ENCODE peak calls at places on chromosomes 2 and 18, in five cellular contexts. One of them, this sample, is unnamed.

GRCh38 chr2:8514748-8515389 is 167.0 kb upstream of the ID2 start:
- DNase-seq in cardiac muscle cell: no peak
- DNase-seq in hepatocyte: no peak
- DNase-seq in endodermal cell: no peak
- DNase-seq in uterus: no peak
- DNase-seq in this sample: no peak

GRCh38 chr2:136008205-136008865 is 22.9 kb upstream of the DARS1 start:
- DNase-seq in uterus: peak; percentile 16
- DNase-seq in cardiac muscle cell: no peak
- DNase-seq in hepatocyte: no peak
- DNase-seq in endodermal cell: no peak
- DNase-seq in this sample: no peak

GRCh38 chr2:230312638-230313037 is 14.4 kb upstream of the SP140L start:
- DNase-seq in endodermal cell: no peak
- DNase-seq in cardiac muscle cell: no peak
- DNase-seq in hepatocyte: no peak
- DNase-seq in uterus: no peak
- DNase-seq in this sample: no peak

GRCh38 chr2:68086166-68086565 is 23.4 kb upstream of the C1D start:
- DNase-seq in hepatocyte: no peak
- DNase-seq in cardiac muscle cell: no peak
- DNase-seq in uterus: no peak
- DNase-seq in endodermal cell: no peak
- DNase-seq in this sample: no peak

GRCh38 chr2:222782201-222782600 is 78.6 kb upstream of the ACSL3 start:
- DNase-seq in cardiac muscle cell: no peak
- DNase-seq in hepatocyte: no peak
- DNase-seq in endodermal cell: no peak
- DNase-seq in uterus: no peak
- DNase-seq in this sample: no peak

GRCh38 chr2:54999182-54999581 is 51.1 kb downstream of the RTN4 start:
- DNase-seq in cardiac muscle cell: peak; percentile 74
- DNase-seq in uterus: no peak
- DNase-seq in endodermal cell: no peak
- DNase-seq in hepatocyte: no peak
- DNase-seq in this sample: no peak

GRCh38 chr2:234963785-234964615 is 12.2 kb downstream of the SH3BP4 start:
- DNase-seq in hepatocyte: no peak
- DNase-seq in endodermal cell: peak; percentile 46
- DNase-seq in cardiac muscle cell: no peak
- DNase-seq in uterus: peak; percentile 73
- DNase-seq in this sample: no peak

GRCh38 chr2:104406273-104406726 is 447.6 kb upstream of the POU3F3 start:
- DNase-seq in endodermal cell: no peak
- DNase-seq in cardiac muscle cell: peak; percentile 30
- DNase-seq in hepatocyte: peak; percentile 44
- DNase-seq in uterus: no peak
- DNase-seq in this sample: no peak

GRCh38 chr2:136441979-136442378 is 323.4 kb upstream of the THSD7B start:
- DNase-seq in cardiac muscle cell: no peak
- DNase-seq in uterus: no peak
- DNase-seq in hepatocyte: no peak
- DNase-seq in endodermal cell: no peak
- DNase-seq in this sample: no peak

DNA sequence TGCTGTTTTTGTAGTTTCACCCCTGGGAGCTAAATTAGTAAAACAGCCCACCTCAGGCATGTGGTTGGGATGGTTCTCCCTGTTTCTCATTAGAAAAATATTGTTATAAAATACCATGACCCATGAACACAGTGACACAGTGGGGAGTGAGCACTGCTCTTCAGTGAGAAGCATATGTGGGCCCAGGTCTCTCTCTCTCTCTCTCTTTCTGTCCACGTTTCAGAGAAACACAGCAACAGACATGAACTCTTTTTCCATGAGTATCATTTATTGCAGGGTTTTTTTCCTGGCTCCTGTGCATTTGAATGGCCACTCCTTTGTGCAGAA is 41.3 kb downstream of the CYRIA start:
- DNase-seq in uterus: no peak
- DNase-seq in cardiac muscle cell: no peak
- DNase-seq in hepatocyte: no peak
- DNase-seq in endodermal cell: no peak
- DNase-seq in this sample: no peak
- H3K4me1 ChIP-seq in uterus: no peaks in the 10 kb centered on the region
- H3K4me1 ChIP-seq in cardiac muscle cell: no peaks in the 10 kb centered on the region
- H3K4me1 ChIP-seq in hepatocyte: no peaks in the 10 kb centered on the region
- H3K4me1 ChIP-seq in endodermal cell: peaks cover 9% of the 10 kb centered on the region
- H3K4me1 ChIP-seq in this sample: no peaks in the 10 kb centered on the region

GRCh38 chr2:27127883-27128670 is 4.5 kb downstream of the ABHD1 start:
- DNase-seq in hepatocyte: no peak
- DNase-seq in endodermal cell: no peak
- DNase-seq in uterus: no peak
- DNase-seq in cardiac muscle cell: no peak
- DNase-seq in this sample: no peak

GRCh38 chr2:27128810-27129571 is 5.4 kb downstream of the ABHD1 start:
- DNase-seq in cardiac muscle cell: no peak
- DNase-seq in uterus: no peak
- DNase-seq in endodermal cell: no peak
- DNase-seq in hepatocyte: no peak
- DNase-seq in this sample: no peak

GRCh38 chr2:27131429-27131828 is 3.0 kb downstream of the PREB start:
- DNase-seq in hepatocyte: no peak
- DNase-seq in endodermal cell: peak; percentile 34
- DNase-seq in uterus: no peak
- DNase-seq in cardiac muscle cell: no peak
- DNase-seq in this sample: no peak

GRCh38 chr2:27133195-27133875 is 1.1 kb downstream of the PREB start:
- DNase-seq in cardiac muscle cell: no peak
- DNase-seq in uterus: no peak
- DNase-seq in hepatocyte: no peak
- DNase-seq in endodermal cell: no peak
- DNase-seq in this sample: no peak

GRCh38 chr2:27130396-27130795 is 4.0 kb downstream of the PREB start:
- DNase-seq in hepatocyte: no peak
- DNase-seq in cardiac muscle cell: no peak
- DNase-seq in endodermal cell: no peak
- DNase-seq in uterus: no peak
- DNase-seq in this sample: no peak
- H3K4me1 ChIP-seq in hepatocyte: peaks cover 10% of the 10 kb centered on the region
- H3K4me1 ChIP-seq in cardiac muscle cell: peaks cover 5% of the 10 kb centered on the region
- H3K4me1 ChIP-seq in endodermal cell: no peaks in the 10 kb centered on the region
- H3K4me1 ChIP-seq in uterus: peaks cover 12% of the 10 kb centered on the region
- H3K4me1 ChIP-seq in this sample: peaks cover 15% of the 10 kb centered on the region

DNA sequence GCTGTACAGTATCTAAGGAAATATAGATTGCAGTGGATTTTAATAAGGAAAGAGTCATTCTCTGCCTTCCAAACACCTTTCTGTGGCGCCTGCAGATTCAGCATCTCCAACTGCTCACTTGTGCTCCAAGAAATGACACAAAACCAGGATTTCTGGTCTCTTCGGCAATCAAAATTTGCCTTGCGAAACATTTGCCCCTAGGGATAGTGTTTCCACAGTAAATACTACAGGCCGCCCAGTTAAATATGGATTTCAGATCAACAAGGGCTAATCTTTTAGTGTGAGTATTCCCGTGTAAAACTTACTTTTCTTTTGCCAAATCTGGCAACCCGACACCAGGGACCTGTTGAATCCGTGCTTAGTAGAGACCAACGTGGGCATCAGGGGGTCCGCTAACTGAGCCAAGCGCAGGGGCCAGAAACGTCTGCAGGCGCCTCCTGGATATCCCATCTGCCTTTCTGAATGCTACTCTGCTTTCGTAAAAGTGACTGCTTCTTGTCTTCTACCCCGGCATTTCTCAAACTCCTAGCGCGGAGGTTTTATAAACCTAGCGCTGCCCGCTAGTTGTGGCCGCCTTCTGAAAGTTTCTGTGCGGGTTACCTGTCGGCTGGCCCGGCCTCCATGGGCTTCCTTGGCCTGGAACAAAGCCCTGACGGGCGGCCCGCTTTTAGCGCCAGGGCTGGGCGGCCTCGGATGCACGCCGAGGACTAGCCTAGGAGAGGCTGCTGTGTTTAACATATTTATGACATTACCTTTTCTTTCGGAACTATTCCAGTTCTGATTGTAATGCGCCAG is 2.5 kb downstream of the CYP1B1 start:
- DNase-seq in cardiac muscle cell: no peak
- DNase-seq in endodermal cell: peak; percentile 83
- DNase-seq in hepatocyte: no peak
- DNase-seq in uterus: peak; percentile 57
- DNase-seq in this sample: no peak
- H3K4me1 ChIP-seq in cardiac muscle cell: peaks cover 3% of the 10 kb centered on the region
- H3K4me1 ChIP-seq in endodermal cell: no peaks in the 10 kb centered on the region
- H3K4me1 ChIP-seq in hepatocyte: peaks cover 36% of the 10 kb centered on the region
- H3K4me1 ChIP-seq in uterus: no peaks in the 10 kb centered on the region
- H3K4me1 ChIP-seq in this sample: peaks cover under 1% of the 10 kb centered on the region

DNA sequence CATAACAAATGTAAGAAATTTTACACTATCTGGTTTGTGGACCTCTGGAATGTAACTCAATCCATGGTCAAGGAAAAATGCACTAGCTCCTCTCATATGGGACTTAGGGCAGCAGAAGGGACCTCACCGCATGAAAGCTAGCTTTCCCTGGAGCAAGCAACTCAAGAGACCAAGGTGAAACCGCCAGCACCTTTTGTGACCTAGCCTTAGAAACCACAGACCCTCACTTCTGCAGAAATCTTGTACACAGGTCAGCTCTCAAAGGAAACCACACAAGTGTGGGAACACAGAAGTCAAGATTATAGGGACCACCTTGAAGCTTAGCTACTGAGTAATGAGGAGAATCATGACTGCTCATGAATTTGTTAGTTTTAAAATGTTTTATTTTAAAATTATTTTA is 222.5 kb downstream of the DLGAP1 start:
- DNase-seq in hepatocyte: no peak
- DNase-seq in endodermal cell: no peak
- DNase-seq in cardiac muscle cell: no peak
- DNase-seq in uterus: no peak
- DNase-seq in this sample: no peak
- H3K4me1 ChIP-seq in hepatocyte: no peaks in the 10 kb centered on the region
- H3K4me1 ChIP-seq in endodermal cell: no peaks in the 10 kb centered on the region
- H3K4me1 ChIP-seq in cardiac muscle cell: no peaks in the 10 kb centered on the region
- H3K4me1 ChIP-seq in uterus: no peaks in the 10 kb centered on the region
- H3K4me1 ChIP-seq in this sample: no peaks in the 10 kb centered on the region